ENCODE peak calls at places on chromosomes 7 and 10, in six cellular contexts. N is A549, J is stomach, Z is HCT116, L is Peyer's patch, A is AG04450. R is an unnamed sample.

GRCh38 chr7:82166666-82167065 is 276.9 kb downstream of the CACNA2D1 start:
- DNase-seq in J (no peak), L (no peak), Z (no peak), A (no peak), N (no peak), R (no peak)

GRCh38 chr7:70761711-70762328 is 370.1 kb upstream of the GALNT17 start:
- DNase-seq in N (no peak), A (no peak), Z (no peak), L (no peak), J (no peak), R (no peak)

GRCh38 chr7:31492086-31492485 is 21.8 kb upstream of the ITPRID1 start:
- DNase-seq in A (no peak), Z (no peak), L (no peak), J (no peak), N (no peak), R (no peak)

GRCh38 chr7:90671571-90671970 is 75.5 kb downstream of the CDK14 start:
- DNase-seq in N (no peak), L (no peak), J (no peak), Z (no peak), A (no peak), R (no peak)

GRCh38 chr7:2417981-2418481 is 14.6 kb downstream of the CHST12 start:
- DNase-seq in J (no peak), A (no peak), N (no peak), Z (no peak), L (no peak), R (no peak)

GRCh38 chr10:27041196-27041595 is 59.1 kb downstream of the ANKRD26 start:
- DNase-seq in N (no peak), A (no peak), L (no peak), Z (no peak), J (no peak), R (no peak)

GRCh38 chr7:47100815-47101435 is 481.0 kb downstream of the TNS3 start:
- DNase-seq in L (no peak), A (no peak), J (peak; percentile 65), N (peak; percentile 79), Z (peak; percentile 61), R (no peak)

GRCh38 chr10:73591578-73591902 is 398 bp upstream of the USP54 start:
- DNase-seq in L (no peak), J (no peak), Z (no peak), A (no peak), N (peak; percentile 26), R (no peak)

GRCh38 chr10:129031233-129032150 is 435.5 kb upstream of the MGMT start:
- DNase-seq in Z (no peak), N (peak; percentile 28), J (peak; percentile 45), L (no peak), A (no peak), R (no peak)

GRCh38 chr10:63700209-63700934 is 179.2 kb downstream of the REEP3 start:
- DNase-seq in J (no peak), Z (peak; percentile 85), N (peak; percentile 73), L (no peak), A (peak; percentile 92), R (peak; percentile 86)
- H3K4me3 ChIP-seq in J (no peak overlapping the region), Z (peak overlapping the region; percentile 27), N (no peak overlapping the region), L (no peak overlapping the region), A (no peak overlapping the region), R (no peak overlapping the region)

DNA sequence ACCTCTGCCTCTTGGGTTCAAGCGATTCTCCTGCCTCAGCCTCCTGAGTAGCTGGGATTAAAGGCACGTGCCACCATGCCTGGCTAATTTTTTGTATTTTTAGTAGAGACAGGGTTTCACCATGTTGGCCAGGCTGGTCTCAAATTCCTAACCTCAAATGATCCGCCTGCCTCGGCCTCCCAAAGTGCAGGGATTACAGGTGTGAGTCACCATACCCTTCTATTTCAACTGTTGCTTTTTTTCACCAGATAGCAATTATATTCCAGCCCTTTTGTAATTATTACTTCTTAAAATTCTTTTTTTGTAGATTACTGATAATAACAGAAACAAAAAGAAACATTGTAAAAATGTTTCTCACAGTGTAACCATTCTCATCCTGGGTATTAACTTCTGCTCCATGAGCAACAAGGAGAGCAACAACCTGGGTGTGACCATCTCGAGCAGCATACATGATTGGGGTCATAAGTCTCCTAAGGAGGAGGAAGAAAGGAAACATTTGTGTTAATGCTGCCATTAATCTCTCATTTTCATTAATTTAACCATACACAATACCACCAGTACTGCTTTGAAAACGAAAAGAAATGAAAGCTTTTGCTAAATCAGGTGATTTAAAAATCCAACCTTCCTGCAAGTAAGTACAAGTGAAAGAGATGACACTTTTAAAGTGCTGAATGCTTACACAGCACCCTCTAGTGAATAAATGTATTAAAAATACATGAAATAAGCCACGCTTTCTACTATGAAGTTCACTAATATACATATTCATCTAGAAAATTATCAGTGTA is 41.8 kb downstream of the ASZ1 start:
- DNase-seq in Z (peak; percentile 37), N (peak; percentile 27), A (no peak), J (no peak), L (no peak), R (no peak)
- TF ChIP-seq CTCF in Z (peak; percentile 62), N (peak; percentile 76), A (peak; percentile 57), J (no peak), L (peak; percentile 53), R (peak; percentile 55)

GRCh38 chr10:101565936-101566332 is 22.1 kb downstream of the POLL start:
- DNase-seq in N (no peak), Z (no peak), L (no peak), A (no peak), J (no peak), R (no peak)

GRCh38 chr10:101565370-101565900 is 22.6 kb downstream of the POLL start:
- DNase-seq in J (no peak), L (no peak), N (no peak), A (no peak), Z (no peak), R (no peak)

GRCh38 chr10:101567165-101568006 is 20.7 kb downstream of the POLL start:
- DNase-seq in Z (no peak), J (no peak), L (no peak), N (no peak), A (no peak), R (no peak)

GRCh38 chr10:101568054-101568745 is 19.9 kb downstream of the POLL start:
- DNase-seq in J (no peak), A (no peak), Z (no peak), N (no peak), L (no peak), R (no peak)

GRCh38 chr10:101566333-101567164 is 21.5 kb downstream of the POLL start:
- DNase-seq in J (no peak), N (no peak), A (no peak), Z (no peak), L (no peak), R (no peak)
- H3K4me3 ChIP-seq in J (peak overlapping the region; percentile 40), N (no peak overlapping the region), A (peak overlapping the region; percentile 31), Z (no peak overlapping the region), L (no peak overlapping the region), R (no peak overlapping the region)

GRCh38 chr7:101171442-101171837 is 6.1 kb upstream of the VGF start:
- DNase-seq in Z (no peak), N (no peak), J (no peak), L (no peak), A (no peak), R (no peak)
- TF ChIP-seq CTCF in Z (no peak), N (no peak), J (no peak), L (no peak), A (peak; percentile 47), R (peak; percentile 46)

DNA sequence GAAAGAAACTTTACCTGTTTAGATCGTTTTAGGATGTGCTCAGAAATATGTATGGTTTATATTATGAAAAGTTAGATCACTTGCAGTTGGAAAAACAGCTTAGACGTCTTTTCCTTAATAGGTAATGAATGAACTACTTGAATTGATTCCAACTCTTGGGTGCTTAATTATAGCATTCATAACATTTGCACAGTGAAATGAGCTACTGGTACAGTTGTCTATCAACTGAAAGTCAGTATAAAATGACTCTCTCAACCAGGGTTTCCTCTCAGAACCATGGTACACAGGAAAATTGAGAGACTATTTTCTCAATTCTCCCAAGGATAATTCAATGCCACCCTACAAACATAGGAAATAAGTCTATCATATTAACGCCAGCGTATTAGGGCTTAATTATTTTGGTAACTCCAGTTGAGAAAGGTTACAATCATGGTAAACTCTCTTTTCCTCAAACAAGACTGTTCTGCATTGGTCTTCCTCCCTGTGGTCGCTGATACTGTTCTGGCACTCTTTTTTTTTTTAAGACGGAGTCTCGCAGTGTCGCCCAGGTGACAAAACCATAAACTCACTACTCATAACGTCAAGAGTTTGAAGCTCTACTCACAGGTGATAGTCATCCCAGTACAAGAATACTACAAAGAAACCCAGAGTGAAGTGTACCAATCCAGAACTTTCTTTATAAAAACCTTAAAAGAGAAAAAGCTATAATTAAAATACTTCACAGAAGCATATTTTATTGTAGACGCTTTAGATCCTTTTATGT is 2.0 kb downstream of the ANLN start:
- DNase-seq in Z (no peak), N (peak; percentile 36), J (no peak), A (no peak), L (no peak), R (no peak)
- H3K4me3 ChIP-seq in Z (peak overlapping the region; percentile 97), N (peak overlapping the region; percentile 67), J (no peak overlapping the region), A (peak overlapping the region; percentile 86), L (no peak overlapping the region), R (peak overlapping the region; percentile 88)

GRCh38 chr10:125002423-125003145 is 60.7 kb downstream of the ZRANB1 start:
- DNase-seq in J (peak; percentile 22), L (no peak), Z (no peak), N (no peak), A (no peak), R (no peak)

GRCh38 chr10:125002044-125002422 is 60.1 kb downstream of the ZRANB1 start:
- DNase-seq in L (no peak), Z (no peak), A (no peak), J (no peak), N (no peak), R (no peak)

GRCh38 chr10:125004571-125005311 is 62.8 kb downstream of the ZRANB1 start:
- DNase-seq in A (no peak), L (no peak), N (no peak), J (peak; percentile 17), Z (no peak), R (no peak)

GRCh38 chr10:125003901-125004467 is 62.1 kb downstream of the ZRANB1 start:
- DNase-seq in A (no peak), J (peak; percentile 25), Z (no peak), N (no peak), L (no peak), R (no peak)

GRCh38 chr10:125003146-125003900 is 61.4 kb downstream of the ZRANB1 start:
- DNase-seq in L (no peak), A (no peak), J (peak; percentile 20), N (no peak), Z (no peak), R (no peak)
- TF ChIP-seq CTCF in L (no peak), A (no peak), J (no peak), N (no peak), Z (no peak), R (no peak)

DNA sequence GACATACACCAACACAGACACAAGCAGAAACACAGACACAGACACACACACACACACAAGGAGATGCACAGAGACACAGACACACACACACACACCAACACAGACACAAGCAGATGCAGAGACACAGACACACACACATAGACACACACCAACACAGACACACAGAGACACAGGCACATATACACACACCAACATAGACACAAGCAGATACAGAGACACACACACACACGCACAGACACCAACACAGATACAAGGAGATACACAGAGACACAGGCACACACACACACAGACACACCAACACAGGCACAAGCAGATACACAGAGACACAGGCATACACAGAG is 347.2 kb upstream of the KLF6 start:
- DNase-seq in L (no peak), N (no peak), J (no peak), Z (no peak), A (no peak), R (no peak)
- H3K4me3 ChIP-seq in L (no peak overlapping the region), N (no peak overlapping the region), J (no peak overlapping the region), Z (no peak overlapping the region), A (no peak overlapping the region), R (no peak overlapping the region)